ENCODE peak calls at places on chromosomes 12 and 14, in four cellular contexts. One of them, this sample, is unnamed.

GRCh38 chr12:124914392-124915248 is at the start of gene UBC:
- DNase-seq in thoracic aorta: peak
- DNase-seq in SJSA1: peak
- DNase-seq in HCT116: peak
- DNase-seq in this sample: no peak

GRCh38 chr12:89706551-89707348 is 1.9 kb downstream of the ATP2B1 start:
- DNase-seq in SJSA1: no peak
- DNase-seq in thoracic aorta: no peak
- DNase-seq in HCT116: no peak
- DNase-seq in this sample: no peak

GRCh38 chr12:58922849-58923248 is 2.5 kb upstream of the LRIG3 start:
- DNase-seq in SJSA1: peak
- DNase-seq in HCT116: no peak
- DNase-seq in thoracic aorta: no peak
- DNase-seq in this sample: no peak

GRCh38 chr14:61385002-61385685 is 63.8 kb downstream of the PRKCH start:
- DNase-seq in SJSA1: no peak
- DNase-seq in HCT116: no peak
- DNase-seq in thoracic aorta: no peak
- DNase-seq in this sample: no peak

GRCh38 chr14:96455588-96455987 is 46.6 kb upstream of the PAPOLA start:
- DNase-seq in SJSA1: no peak
- DNase-seq in thoracic aorta: no peak
- DNase-seq in HCT116: no peak
- DNase-seq in this sample: no peak

GRCh38 chr12:109943811-109944210 is 43.7 kb downstream of the TCHP start:
- DNase-seq in HCT116: no peak
- DNase-seq in thoracic aorta: no peak
- DNase-seq in SJSA1: no peak
- DNase-seq in this sample: no peak

GRCh38 chr14:103501921-103502669 is 20.5 kb downstream of the CKB start:
- DNase-seq in SJSA1: no peak
- DNase-seq in HCT116: no peak
- DNase-seq in thoracic aorta: no peak
- DNase-seq in this sample: no peak

GRCh38 chr12:68094645-68095395 is 64.7 kb downstream of the IFNG start:
- DNase-seq in thoracic aorta: no peak
- DNase-seq in HCT116: no peak
- DNase-seq in SJSA1: no peak
- DNase-seq in this sample: no peak

GRCh38 chr14:92500491-92500941 is 13.1 kb upstream of the RIN3 start:
- DNase-seq in HCT116: no peak
- DNase-seq in SJSA1: peak
- DNase-seq in thoracic aorta: no peak
- DNase-seq in this sample: no peak

GRCh38 chr12:64739778-64740177 is 19.4 kb downstream of the GNS start:
- DNase-seq in SJSA1: no peak
- DNase-seq in thoracic aorta: no peak
- DNase-seq in HCT116: no peak
- DNase-seq in this sample: no peak

GRCh38 chr12:109393437-109394345 is 46.0 kb downstream of the MYO1H start:
- DNase-seq in SJSA1: no peak
- DNase-seq in HCT116: peak
- DNase-seq in thoracic aorta: no peak
- DNase-seq in this sample: no peak

GRCh38 chr12:122185079-122185478 is 2.2 kb downstream of the LRRC43 start:
- DNase-seq in thoracic aorta: no peak
- DNase-seq in HCT116: no peak
- DNase-seq in SJSA1: no peak
- DNase-seq in this sample: no peak

GRCh38 chr12:50207424-50207823 is 40.3 kb upstream of the CERS5 start:
- DNase-seq in HCT116: no peak
- DNase-seq in SJSA1: no peak
- DNase-seq in thoracic aorta: no peak
- DNase-seq in this sample: no peak

GRCh38 chr12:56461235-56462159 is 6.9 kb upstream of the SPRYD4 start:
- DNase-seq in SJSA1: no peak
- DNase-seq in HCT116: no peak
- DNase-seq in thoracic aorta: no peak
- DNase-seq in this sample: no peak

GRCh38 chr14:89432226-89432625 is 15.2 kb upstream of the FOXN3 start:
- DNase-seq in thoracic aorta: no peak
- DNase-seq in SJSA1: no peak
- DNase-seq in HCT116: no peak
- DNase-seq in this sample: no peak

GRCh38 chr12:96034631-96035282 is 630 bp downstream of the LTA4H start:
- DNase-seq in thoracic aorta: no peak
- DNase-seq in HCT116: no peak
- DNase-seq in SJSA1: peak
- DNase-seq in this sample: no peak

GRCh38 chr14:75702606-75703261 is 41.7 kb downstream of the TTLL5 start:
- DNase-seq in thoracic aorta: no peak
- DNase-seq in SJSA1: no peak
- DNase-seq in HCT116: no peak
- DNase-seq in this sample: no peak

GRCh38 chr14:103548463-103549351 is 13.8 kb downstream of the BAG5 start:
- DNase-seq in SJSA1: no peak
- DNase-seq in HCT116: no peak
- DNase-seq in thoracic aorta: no peak
- DNase-seq in this sample: no peak

GRCh38 chr12:123237646-123238329 is 4.6 kb downstream of the MTRFR start:
- DNase-seq in thoracic aorta: peak
- DNase-seq in SJSA1: peak
- DNase-seq in HCT116: peak
- DNase-seq in this sample: no peak

GRCh38 chr12:113683566-113683965 is 211.9 kb upstream of the LHX5 start:
- DNase-seq in HCT116: no peak
- DNase-seq in thoracic aorta: no peak
- DNase-seq in SJSA1: no peak
- DNase-seq in this sample: no peak

GRCh38 chr12:119695034-119695433 is 27.1 kb downstream of the PRKAB1 start:
- DNase-seq in thoracic aorta: no peak
- DNase-seq in SJSA1: no peak
- DNase-seq in HCT116: no peak
- DNase-seq in this sample: no peak

GRCh38 chr14:21902561-21903199 is 229.1 kb upstream of the OR4E1 start:
- DNase-seq in thoracic aorta: no peak
- DNase-seq in HCT116: no peak
- DNase-seq in SJSA1: no peak
- DNase-seq in this sample: no peak

GRCh38 chr12:113465808-113466769 is 5.6 kb downstream of the LHX5 start:
- DNase-seq in HCT116: no peak
- DNase-seq in thoracic aorta: no peak
- DNase-seq in SJSA1: no peak
- DNase-seq in this sample: no peak

GRCh38 chr14:48748151-48748550 is 838.0 kb downstream of the RPS29 start:
- DNase-seq in SJSA1: no peak
- DNase-seq in HCT116: no peak
- DNase-seq in thoracic aorta: no peak
- DNase-seq in this sample: no peak

GRCh38 chr12:65868878-65869277 is 44.6 kb downstream of the HMGA2 start:
- DNase-seq in SJSA1: no peak
- DNase-seq in thoracic aorta: no peak
- DNase-seq in HCT116: no peak
- DNase-seq in this sample: no peak

GRCh38 chr12:53011889-53012288 is 5.6 kb downstream of the EIF4B start:
- DNase-seq in thoracic aorta: no peak
- DNase-seq in SJSA1: no peak
- DNase-seq in HCT116: no peak
- DNase-seq in this sample: no peak

GRCh38 chr12:81300454-81300853 is 222.6 kb downstream of the ACSS3 start:
- DNase-seq in HCT116: no peak
- DNase-seq in SJSA1: no peak
- DNase-seq in thoracic aorta: no peak
- DNase-seq in this sample: no peak

GRCh38 chr12:93778306-93778705 is 101.1 kb downstream of the CRADD start:
- DNase-seq in thoracic aorta: peak
- DNase-seq in HCT116: no peak
- DNase-seq in SJSA1: peak
- DNase-seq in this sample: no peak

GRCh38 chr12:88400302-88400701 is 180.0 kb downstream of the KITLG start:
- DNase-seq in HCT116: no peak
- DNase-seq in SJSA1: no peak
- DNase-seq in thoracic aorta: no peak
- DNase-seq in this sample: no peak

GRCh38 chr12:6943387-6943718 is 263 bp upstream of the RNU7-1 start:
- DNase-seq in thoracic aorta: peak
- DNase-seq in SJSA1: peak
- DNase-seq in HCT116: peak
- DNase-seq in this sample: peak

GRCh38 chr12:32444895-32445294 is 45.5 kb downstream of the FGD4 start:
- DNase-seq in thoracic aorta: no peak
- DNase-seq in HCT116: peak
- DNase-seq in SJSA1: no peak
- DNase-seq in this sample: no peak

GRCh38 chr14:90275820-90276219 is 19.5 kb downstream of the PSMC1 start:
- DNase-seq in HCT116: no peak
- DNase-seq in SJSA1: peak
- DNase-seq in thoracic aorta: no peak
- DNase-seq in this sample: no peak

GRCh38 chr14:75522224-75522764 is at the start of gene BATF:
- DNase-seq in thoracic aorta: no peak
- DNase-seq in HCT116: no peak
- DNase-seq in SJSA1: no peak
- DNase-seq in this sample: no peak

GRCh38 chr12:125183187-125184067 is 118.2 kb downstream of the AACS start:
- DNase-seq in HCT116: peak
- DNase-seq in SJSA1: peak
- DNase-seq in thoracic aorta: no peak
- DNase-seq in this sample: peak

GRCh38 chr12:40980346-40981005 is 207.6 kb upstream of the PDZRN4 start:
- DNase-seq in HCT116: peak
- DNase-seq in SJSA1: no peak
- DNase-seq in thoracic aorta: no peak
- DNase-seq in this sample: no peak

GRCh38 chr14:95948608-95949007 is 72.0 kb downstream of the TUNAR start:
- DNase-seq in thoracic aorta: no peak
- DNase-seq in HCT116: no peak
- DNase-seq in SJSA1: no peak
- DNase-seq in this sample: no peak

GRCh38 chr14:53581497-53581896 is 375.1 kb downstream of the BMP4 start:
- DNase-seq in HCT116: no peak
- DNase-seq in SJSA1: no peak
- DNase-seq in thoracic aorta: no peak
- DNase-seq in this sample: no peak

GRCh38 chr12:67482751-67483661 is 165.5 kb upstream of the DYRK2 start:
- DNase-seq in HCT116: no peak
- DNase-seq in thoracic aorta: no peak
- DNase-seq in SJSA1: no peak
- DNase-seq in this sample: peak

GRCh38 chr12:47085815-47086252 is 6.1 kb upstream of the AMIGO2 start:
- DNase-seq in thoracic aorta: no peak
- DNase-seq in HCT116: no peak
- DNase-seq in SJSA1: peak
- DNase-seq in this sample: no peak

GRCh38 chr14:55329999-55330710 is 58.9 kb downstream of the FBXO34 start:
- DNase-seq in thoracic aorta: no peak
- DNase-seq in HCT116: no peak
- DNase-seq in SJSA1: no peak
- DNase-seq in this sample: no peak
- H3K4me3 ChIP-seq in thoracic aorta: peak
- H3K4me3 ChIP-seq in HCT116: no peak
- H3K4me3 ChIP-seq in SJSA1: no peak
- H3K4me3 ChIP-seq in this sample: no peak

GRCh38 chr14:100725587-100726387 is 905 bp upstream of the DLK1 start:
- DNase-seq in SJSA1: no peak
- DNase-seq in thoracic aorta: no peak
- DNase-seq in HCT116: no peak
- DNase-seq in this sample: no peak

GRCh38 chr14:100727565-100728240 is 1.0 kb downstream of the DLK1 start:
- DNase-seq in SJSA1: no peak
- DNase-seq in HCT116: no peak
- DNase-seq in thoracic aorta: no peak
- DNase-seq in this sample: no peak

GRCh38 chr14:100724061-100724460 is 2.6 kb upstream of the DLK1 start:
- DNase-seq in SJSA1: no peak
- DNase-seq in HCT116: no peak
- DNase-seq in thoracic aorta: no peak
- DNase-seq in this sample: no peak

GRCh38 chr14:100726812-100727564 is at the start of gene DLK1:
- DNase-seq in SJSA1: no peak
- DNase-seq in HCT116: no peak
- DNase-seq in thoracic aorta: no peak
- DNase-seq in this sample: no peak

GRCh38 chr14:100726467-100726811 is 253 bp upstream of the DLK1 start:
- DNase-seq in SJSA1: no peak
- DNase-seq in thoracic aorta: no peak
- DNase-seq in HCT116: no peak
- DNase-seq in this sample: no peak
- H3K4me3 ChIP-seq in SJSA1: no peak
- H3K4me3 ChIP-seq in thoracic aorta: no peak
- H3K4me3 ChIP-seq in HCT116: no peak
- H3K4me3 ChIP-seq in this sample: no peak

DNA sequence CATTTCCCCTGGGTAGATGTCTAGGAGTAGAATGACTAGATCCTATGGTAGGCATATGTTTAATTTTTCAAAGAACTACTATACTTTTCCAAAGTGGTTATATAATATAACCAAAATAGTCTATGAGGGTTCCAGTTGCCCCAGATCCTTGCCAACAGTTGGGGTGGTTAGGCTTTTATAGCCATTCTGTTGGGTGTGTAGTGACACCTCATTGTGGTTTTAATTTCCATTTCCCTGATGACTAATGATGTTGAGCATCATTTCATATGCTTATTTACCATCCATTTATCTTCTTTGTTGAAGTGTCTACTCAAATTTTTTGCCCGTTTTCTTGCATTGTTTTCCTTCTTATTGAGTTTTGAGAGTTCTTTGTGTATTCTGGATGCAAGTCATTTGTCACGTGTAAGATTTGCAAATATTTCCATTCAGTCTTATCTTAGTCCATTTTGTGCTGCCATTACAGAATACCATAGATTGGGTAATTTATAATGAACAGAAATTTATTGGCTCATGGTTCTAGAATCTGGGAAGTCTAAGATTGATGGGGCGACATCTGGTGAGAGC is 4.7 kb downstream of the SYNE2 start:
- DNase-seq in SJSA1: no peak
- DNase-seq in thoracic aorta: no peak
- DNase-seq in HCT116: no peak
- DNase-seq in this sample: no peak
- H3K4me3 ChIP-seq in SJSA1: no peak
- H3K4me3 ChIP-seq in thoracic aorta: no peak
- H3K4me3 ChIP-seq in HCT116: no peak
- H3K4me3 ChIP-seq in this sample: no peak

GRCh38 chr14:97976861-97977260 is 1179.7 kb downstream of the VRK1 start:
- DNase-seq in thoracic aorta: no peak
- DNase-seq in HCT116: no peak
- DNase-seq in SJSA1: no peak
- DNase-seq in this sample: no peak
- H3K4me3 ChIP-seq in thoracic aorta: peak
- H3K4me3 ChIP-seq in HCT116: no peak
- H3K4me3 ChIP-seq in SJSA1: no peak
- H3K4me3 ChIP-seq in this sample: peak

This sample was measured in esophagus squamous epithelium.